ENCODE peak calls at places on chromosomes 1 and 21, in seven cellular contexts. K is GM06990; T is CD4-positive, alpha-beta T cell; Z is IMR-90; F is HCT116; A is Caco-2; S is mesothelial cell of epicardium. M is an unnamed sample.

GRCh38 chr1:145858238-145858936 is 494 bp downstream of the PIAS3 start:
- DNase-seq in K (no peak), T (no peak), Z (peak), F (no peak), A (peak), S (no peak), M (no peak)

GRCh38 chr1:153728305-153729066 is 636 bp downstream of the INTS3 start:
- DNase-seq in K (no peak), T (peak), Z (peak), F (no peak), A (peak), S (peak), M (no peak)

GRCh38 chr1:91685994-91686393 is 185.3 kb downstream of the CDC7 start:
- DNase-seq in K (no peak), T (no peak), Z (no peak), F (no peak), A (no peak), S (no peak), M (no peak)

GRCh38 chr1:35619237-35620121 is 21.8 kb downstream of the PSMB2 start:
- DNase-seq in K (no peak), T (no peak), Z (no peak), F (no peak), A (no peak), S (no peak), M (no peak)

GRCh38 chr1:77948841-77949424 is 29.9 kb downstream of the FUBP1 start:
- DNase-seq in K (no peak), T (no peak), Z (peak), F (peak), A (peak), S (no peak), M (no peak)

GRCh38 chr1:89962742-89963075 is 32.2 kb upstream of the ZNF326 start:
- DNase-seq in K (no peak), T (no peak), Z (peak), F (no peak), A (no peak), S (no peak), M (no peak)

GRCh38 chr1:209808059-209808494 is 2.1 kb upstream of the IRF6 start:
- DNase-seq in K (no peak), T (no peak), Z (peak), F (no peak), A (peak), S (no peak), M (no peak)

GRCh38 chr1:1020415-1021009 is 592 bp downstream of the AGRN start:
- DNase-seq in K (no peak), T (no peak), Z (no peak), F (no peak), A (no peak), S (no peak), M (no peak)

GRCh38 chr1:168735987-168736386 is 7.0 kb upstream of the DPT start:
- DNase-seq in K (no peak), T (no peak), Z (no peak), F (no peak), A (no peak), S (no peak), M (no peak)

GRCh38 chr1:154595621-154596020 is 12.4 kb downstream of the ADAR start:
- DNase-seq in K (no peak), T (no peak), Z (peak), F (no peak), A (no peak), S (no peak), M (no peak)

GRCh38 chr1:34037856-34038255 is 127.2 kb downstream of the CSMD2 start:
- DNase-seq in K (no peak), T (no peak), Z (no peak), F (no peak), A (no peak), S (no peak), M (no peak)

GRCh38 chr1:101051688-101052638 is 26.4 kb upstream of the DPH5 start:
- DNase-seq in K (peak), T (no peak), Z (no peak), F (no peak), A (no peak), S (no peak), M (no peak)

GRCh38 chr1:170668301-170668789 is 4.4 kb downstream of the PRRX1 start:
- DNase-seq in K (no peak), T (no peak), Z (no peak), F (no peak), A (no peak), S (no peak), M (no peak)

GRCh38 chr1:63794927-63795326 is 21.1 kb downstream of the ROR1 start:
- DNase-seq in K (no peak), T (no peak), Z (peak), F (no peak), A (no peak), S (no peak), M (no peak)

GRCh38 chr1:205340674-205341073 is 16.0 kb downstream of the KLHDC8A start:
- DNase-seq in K (no peak), T (no peak), Z (no peak), F (no peak), A (no peak), S (no peak), M (no peak)

GRCh38 chr21:45405271-45405818 is 380 bp downstream of the COL18A1 start:
- DNase-seq in K (no peak), T (no peak), Z (peak), F (no peak), A (peak), S (no peak), M (peak)

GRCh38 chr1:83815348-83815747 is 183.6 kb downstream of the TTLL7 start:
- DNase-seq in K (no peak), T (no peak), Z (peak), F (no peak), A (no peak), S (no peak), M (no peak)

GRCh38 chr1:184604152-184604900 is 150.3 kb downstream of the EDEM3 start:
- DNase-seq in K (no peak), T (no peak), Z (no peak), F (no peak), A (no peak), S (no peak), M (no peak)

GRCh38 chr1:155010211-155010918 is 7.8 kb downstream of the ZBTB7B start:
- DNase-seq in K (no peak), T (no peak), Z (no peak), F (no peak), A (no peak), S (no peak), M (no peak)

GRCh38 chr1:219973221-219973620 is 44.9 kb upstream of the SLC30A10 start:
- DNase-seq in K (no peak), T (no peak), Z (no peak), F (no peak), A (no peak), S (no peak), M (no peak)

GRCh38 chr1:39799770-39800470 is 11.3 kb upstream of the BMP8B start:
- DNase-seq in K (peak), T (peak), Z (peak), F (peak), A (peak), S (no peak), M (peak)

GRCh38 chr1:227747948-227748495 is 12.8 kb downstream of the SNAP47 start:
- DNase-seq in K (no peak), T (no peak), Z (no peak), F (no peak), A (no peak), S (no peak), M (no peak)

GRCh38 chr21:44403106-44404020 is 49.9 kb downstream of the TRPM2 start:
- DNase-seq in K (no peak), T (no peak), Z (no peak), F (no peak), A (no peak), S (no peak), M (no peak)

GRCh38 chr1:169495050-169495740 is 9.5 kb upstream of the SLC19A2 start:
- DNase-seq in K (no peak), T (no peak), Z (no peak), F (no peak), A (no peak), S (no peak), M (no peak)

GRCh38 chr1:218209351-218209861 is 75.7 kb upstream of the RRP15 start:
- DNase-seq in K (no peak), T (no peak), Z (peak), F (peak), A (no peak), S (no peak), M (no peak)

GRCh38 chr21:39676054-39676771 is 63.5 kb downstream of the B3GALT5 start:
- DNase-seq in K (peak), T (no peak), Z (no peak), F (no peak), A (no peak), S (no peak), M (no peak)

GRCh38 chr1:111269820-111270406 is 20.7 kb upstream of the CHIA start:
- DNase-seq in K (no peak), T (no peak), Z (no peak), F (no peak), A (no peak), S (no peak), M (no peak)

GRCh38 chr1:207740224-207740623 is 11.6 kb upstream of the CD46 start:
- DNase-seq in K (no peak), T (no peak), Z (no peak), F (no peak), A (no peak), S (no peak), M (no peak)

GRCh38 chr1:227058321-227058751 is 118.2 kb downstream of the COQ8A start:
- DNase-seq in K (no peak), T (no peak), Z (peak), F (no peak), A (no peak), S (no peak), M (no peak)

GRCh38 chr1:53254011-53254640 is 15.8 kb upstream of the MAGOH start:
- DNase-seq in K (no peak), T (no peak), Z (peak), F (no peak), A (no peak), S (no peak), M (no peak)

GRCh38 chr1:35499652-35500176 is 57.5 kb downstream of the KIAA0319L start:
- DNase-seq in K (no peak), T (peak), Z (no peak), F (no peak), A (no peak), S (no peak), M (peak)

GRCh38 chr1:63442141-63442475 is 74.7 kb downstream of the ALG6 start:
- DNase-seq in K (no peak), T (no peak), Z (peak), F (no peak), A (no peak), S (no peak), M (no peak)

GRCh38 chr1:185998391-185998790 is 264.2 kb downstream of the HMCN1 start:
- DNase-seq in K (no peak), T (no peak), Z (no peak), F (no peak), A (peak), S (no peak), M (no peak)
- TF ChIP-seq CTCF in K (no peak), T (no peak), Z (no peak), F (no peak), A (no peak), S (no peak), M (peak)

GRCh38 chr1:87123610-87124009 is 205.1 kb upstream of the LMO4 start:
- DNase-seq in K (no peak), T (no peak), Z (no peak), F (no peak), A (no peak), S (no peak), M (no peak)

GRCh38 chr1:87121732-87122163 is 206.9 kb upstream of the LMO4 start:
- DNase-seq in K (no peak), T (no peak), Z (peak), F (no peak), A (no peak), S (no peak), M (no peak)

GRCh38 chr1:87119741-87120140 is 205.3 kb downstream of the HS2ST1 start:
- DNase-seq in K (no peak), T (no peak), Z (no peak), F (no peak), A (no peak), S (no peak), M (no peak)

GRCh38 chr1:87117761-87118160 is 203.3 kb downstream of the HS2ST1 start:
- DNase-seq in K (no peak), T (no peak), Z (peak), F (no peak), A (no peak), S (no peak), M (no peak)

DNA sequence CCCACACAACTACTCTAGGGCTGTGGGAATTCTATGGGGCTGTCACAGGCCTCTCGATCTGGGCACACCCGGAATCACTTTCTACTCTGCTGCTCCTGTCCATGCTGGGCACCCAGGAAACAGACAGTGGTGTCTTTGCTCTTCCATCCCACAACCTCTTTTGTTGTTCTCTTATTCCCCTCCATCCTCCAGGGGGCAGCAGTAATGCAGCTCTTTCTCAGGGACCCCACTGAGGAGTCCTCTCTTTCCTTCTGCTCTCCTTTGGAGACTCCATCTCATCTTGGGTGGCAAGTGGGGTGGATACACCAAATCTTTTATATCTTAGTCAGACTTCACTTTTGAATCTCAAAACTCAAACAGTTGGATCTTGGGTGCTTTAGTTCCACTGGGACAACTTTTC is 206.3 kb downstream of the HS2ST1 start:
- DNase-seq in K (no peak), T (no peak), Z (no peak), F (no peak), A (peak), S (no peak), M (no peak)
- TF ChIP-seq CTCF in K (peak), T (no peak), Z (peak), F (no peak), A (no peak), S (no peak), M (peak)

GRCh38 chr1:31702836-31703404 is 897 bp downstream of the COL16A1 start:
- DNase-seq in K (no peak), T (no peak), Z (peak), F (no peak), A (no peak), S (no peak), M (no peak)

GRCh38 chr1:31701137-31701736 is 2.6 kb downstream of the COL16A1 start:
- DNase-seq in K (no peak), T (no peak), Z (peak), F (no peak), A (peak), S (peak), M (no peak)

GRCh38 chr1:31704261-31705079 is 653 bp upstream of the COL16A1 start:
- DNase-seq in K (no peak), T (no peak), Z (peak), F (no peak), A (no peak), S (no peak), M (no peak)

GRCh38 chr1:31705080-31705866 is 1.5 kb upstream of the COL16A1 start:
- DNase-seq in K (peak), T (peak), Z (peak), F (no peak), A (no peak), S (peak), M (no peak)

DNA sequence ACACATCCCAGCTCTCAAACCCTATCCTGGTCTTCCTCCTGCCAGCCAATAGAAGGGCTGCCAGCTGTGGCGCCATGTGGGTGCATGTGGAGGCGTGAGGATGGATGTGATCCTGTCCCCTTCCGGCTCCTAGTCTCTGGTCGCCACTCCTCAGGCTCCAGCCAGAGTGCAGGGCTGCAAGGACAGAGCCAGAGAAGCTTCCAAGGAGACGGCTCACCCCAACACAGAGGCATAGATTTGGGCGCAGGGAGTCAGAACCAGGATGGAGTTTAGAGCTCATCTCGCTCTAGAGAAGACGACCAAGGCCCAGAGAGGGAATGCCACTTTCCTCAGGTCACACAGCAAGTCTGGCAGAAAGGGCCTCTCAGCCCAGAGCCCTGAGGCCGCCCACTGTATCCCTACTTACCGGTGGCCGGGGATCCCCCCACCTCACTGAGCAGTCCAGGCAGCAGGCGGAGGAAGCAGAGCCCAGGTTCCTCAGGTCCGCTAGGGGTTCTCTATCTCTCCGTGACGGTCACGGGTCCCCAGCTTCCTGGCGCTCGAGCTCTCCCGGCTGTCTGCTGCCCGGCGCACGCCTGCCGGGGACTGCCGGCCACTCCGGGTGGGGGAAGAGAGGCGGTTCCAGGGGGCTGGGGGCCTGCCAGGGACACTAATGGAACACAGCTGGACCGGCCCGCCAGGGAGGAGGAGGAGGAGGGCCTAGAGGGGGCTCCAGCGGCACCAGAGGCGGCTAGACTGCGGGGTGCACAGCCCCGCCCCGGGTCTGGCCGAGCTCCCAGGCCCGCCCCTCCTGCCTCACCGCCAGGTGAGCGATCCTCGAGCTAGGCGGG is at the start of gene COL16A1:
- DNase-seq in K (no peak), T (no peak), Z (peak), F (no peak), A (no peak), S (peak), M (no peak)
- TF ChIP-seq CTCF in K (no peak), T (no peak), Z (no peak), F (no peak), A (no peak), S (no peak), M (no peak)

DNA sequence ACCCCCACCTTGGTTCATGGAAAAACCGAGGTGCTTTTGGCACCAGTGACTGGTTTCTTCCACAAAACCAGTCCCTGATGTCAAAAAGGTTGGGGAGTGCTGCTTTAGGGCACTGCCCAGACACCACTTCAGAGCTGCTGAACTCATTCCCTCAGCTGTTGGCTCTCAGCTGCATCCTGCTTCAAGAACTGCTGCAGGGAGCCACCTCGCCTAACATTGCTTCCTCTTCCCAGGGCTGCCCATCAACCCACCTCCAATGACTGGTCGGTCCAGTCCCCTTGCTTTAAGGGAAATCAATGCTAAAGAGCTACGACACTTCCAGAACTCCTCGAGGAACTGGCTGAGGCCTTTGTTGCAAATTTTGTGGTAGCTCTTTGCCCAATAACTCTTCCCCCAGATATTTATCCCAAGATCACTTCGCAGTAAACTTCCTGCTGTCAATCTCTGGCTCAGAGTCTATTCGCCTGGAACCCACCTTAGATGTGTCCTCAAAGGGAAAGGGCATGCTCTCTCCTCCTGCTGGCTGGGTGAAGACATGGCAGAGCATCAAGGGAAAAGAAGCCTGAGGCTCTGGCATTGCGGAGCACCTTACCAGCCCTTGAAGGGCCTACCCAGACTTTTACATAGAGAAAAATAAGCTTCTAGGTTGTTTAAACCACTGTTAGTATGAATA is 29.0 kb downstream of the C1orf52 start:
- DNase-seq in K (no peak), T (no peak), Z (no peak), F (peak), A (no peak), S (no peak), M (no peak)
- TF ChIP-seq CTCF in K (peak), T (peak), Z (peak), F (peak), A (peak), S (no peak), M (no peak)

GRCh38 chr1:31295874-31296485 is 608 bp downstream of the SNRNP40 start:
- DNase-seq in K (no peak), T (no peak), Z (no peak), F (no peak), A (no peak), S (no peak), M (no peak)

GRCh38 chr1:31297273-31298247 is 728 bp downstream of the ZCCHC17 start:
- DNase-seq in K (no peak), T (no peak), Z (peak), F (no peak), A (no peak), S (no peak), M (no peak)

GRCh38 chr1:31300193-31300592 is 3.4 kb downstream of the ZCCHC17 start:
- DNase-seq in K (no peak), T (no peak), Z (no peak), F (no peak), A (no peak), S (no peak), M (no peak)

GRCh38 chr1:31299365-31299764 is 2.5 kb downstream of the ZCCHC17 start:
- DNase-seq in K (no peak), T (no peak), Z (peak), F (no peak), A (no peak), S (no peak), M (no peak)

DNA sequence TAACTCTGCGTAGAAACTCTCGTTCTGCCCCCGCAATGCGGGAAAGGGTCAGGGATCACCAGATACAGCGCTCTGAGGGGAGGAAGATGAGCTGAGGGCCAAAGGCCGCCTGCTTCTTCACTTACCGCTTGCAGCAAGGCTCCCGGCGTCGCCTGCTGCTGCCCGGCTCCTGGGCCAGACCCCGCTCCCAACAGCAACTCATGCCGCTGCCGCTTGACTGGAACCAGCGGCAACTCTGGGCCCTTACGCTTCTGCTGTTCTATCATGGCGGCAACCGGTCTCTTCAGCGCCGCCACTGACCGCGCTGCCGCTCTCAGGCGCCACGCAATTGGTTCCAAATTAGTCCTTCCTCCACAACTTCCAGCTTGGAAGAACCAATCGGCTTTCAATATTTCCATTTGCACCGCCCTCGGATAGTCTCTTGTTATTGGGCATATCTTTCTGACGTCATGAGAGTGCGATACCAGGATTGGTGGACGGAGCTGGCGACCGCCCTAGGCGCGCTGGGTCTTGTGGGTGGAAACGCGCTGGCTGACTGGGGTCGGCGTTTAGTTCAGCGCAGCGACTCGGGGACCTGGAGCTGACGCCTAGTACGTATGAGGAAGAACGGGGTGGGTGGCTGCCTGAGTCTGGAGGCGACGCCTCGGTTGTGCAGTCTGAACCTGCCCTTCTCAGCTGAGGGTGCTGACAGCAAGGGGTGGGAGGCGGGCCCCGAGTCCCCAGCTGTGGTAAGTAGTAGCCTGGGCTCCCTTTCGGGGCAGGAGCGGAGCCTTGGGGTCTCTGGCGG is at the start of the genes SNRNP40 and ZCCHC17:
- DNase-seq in K (peak), T (peak), Z (peak), F (peak), A (peak), S (peak), M (peak)
- TF ChIP-seq CTCF in K (no peak), T (no peak), Z (no peak), F (no peak), A (no peak), S (no peak), M (peak)

M was measured in D721Med.